ENCODE peak calls at places on chromosomes 7 and 10, in seven cellular contexts. N, J, K, V, P, T and L are unnamed samples.

GRCh38 chr7:128266891-128267839 is 26.1 kb downstream of the LEP start:
- DNase-seq in T (no peak), N (peak; percentile 29), V (peak; percentile 74), K (peak; percentile 47), J (peak; percentile 62), P (peak; percentile 66), L (no peak)

GRCh38 chr10:12709516-12709915 is 292.0 kb downstream of the CCDC3 start:
- DNase-seq in N (no peak), K (no peak), J (peak; percentile 55), T (no peak), V (no peak), P (no peak), L (no peak)

GRCh38 chr10:85612833-85613232 is 753.8 kb downstream of the GRID1 start:
- DNase-seq in K (no peak), P (no peak), J (no peak), N (no peak), V (peak; percentile 50), T (no peak), L (no peak)

GRCh38 chr7:12862146-12862545 is 174.7 kb downstream of the ARL4A start:
- DNase-seq in T (no peak), K (no peak), J (no peak), V (no peak), N (no peak), P (no peak), L (no peak)

GRCh38 chr10:103776878-103777591 is 78.3 kb downstream of the SH3PXD2A start:
- DNase-seq in T (peak; percentile 84), J (no peak), N (no peak), K (no peak), P (no peak), V (peak; percentile 95), L (no peak)

GRCh38 chr7:34163956-34164355 is 258.6 kb downstream of the BMPER start:
- DNase-seq in V (no peak), T (no peak), N (no peak), K (no peak), P (no peak), J (no peak), L (no peak)

GRCh38 chr7:127588697-127589482 is 679 bp downstream of the ARF5 start:
- DNase-seq in V (peak; percentile 78), J (peak; percentile 59), P (peak; percentile 57), N (no peak), K (peak; percentile 20), T (no peak), L (no peak)

GRCh38 chr10:86556933-86557649 is 35.5 kb upstream of the WAPL start:
- DNase-seq in K (no peak), N (no peak), P (no peak), T (no peak), V (no peak), J (no peak), L (no peak)

GRCh38 chr7:100367251-100367620 is 6.1 kb upstream of the PILRA start:
- DNase-seq in V (no peak), T (no peak), K (no peak), N (no peak), J (no peak), P (no peak), L (no peak)

GRCh38 chr7:77954773-77955562 is 156.4 kb downstream of the PHTF2 start:
- DNase-seq in N (no peak), P (no peak), T (no peak), J (peak; percentile 52), K (no peak), V (no peak), L (no peak)

GRCh38 chr10:69703766-69704191 is 73.7 kb downstream of the FAM241B start:
- DNase-seq in T (no peak), V (no peak), P (no peak), J (peak; percentile 98), N (peak; percentile 64), K (peak; percentile 94), L (no peak)

GRCh38 chr10:75347211-75347610 is 54.4 kb downstream of the ZNF503 start:
- DNase-seq in T (no peak), P (no peak), K (no peak), N (no peak), J (no peak), V (no peak), L (no peak)

GRCh38 chr7:131007439-131008330 is 273.7 kb upstream of the KLF14 start:
- DNase-seq in P (peak; percentile 37), T (peak; percentile 79), J (peak; percentile 79), K (peak; percentile 65), V (no peak), N (no peak), L (no peak)

GRCh38 chr7:140176271-140176701 is 497 bp downstream of the KDM7A start:
- DNase-seq in N (no peak), P (peak; percentile 39), J (no peak), K (no peak), V (no peak), T (no peak), L (no peak)

GRCh38 chr7:84112771-84113170 is 81.8 kb downstream of the SEMA3A start:
- DNase-seq in T (no peak), K (no peak), N (no peak), J (no peak), P (no peak), V (no peak), L (no peak)

GRCh38 chr10:50917486-50917885 is 32.1 kb upstream of the A1CF start:
- DNase-seq in T (no peak), V (no peak), K (peak; percentile 38), J (peak; percentile 78), P (no peak), N (peak; percentile 24), L (no peak)

GRCh38 chr10:78757542-78757941 is 311.2 kb upstream of the ZMIZ1 start:
- DNase-seq in V (no peak), N (peak; percentile 56), K (peak; percentile 94), T (no peak), J (peak; percentile 61), P (peak; percentile 60), L (no peak)

GRCh38 chr10:118543714-118544400 is 51.6 kb downstream of the PRLHR start:
- DNase-seq in N (no peak), J (peak; percentile 51), P (peak; percentile 68), K (peak; percentile 18), T (no peak), V (no peak), L (no peak)

GRCh38 chr10:47425813-47426419 is 41.8 kb upstream of the ZNF488 start:
- DNase-seq in J (no peak), K (no peak), T (no peak), V (no peak), P (no peak), N (no peak), L (no peak)

GRCh38 chr7:44071726-44072363 is 6.5 kb upstream of the PGAM2 start:
- DNase-seq in N (no peak), V (no peak), T (no peak), K (no peak), P (no peak), J (no peak), L (no peak)
- TF ChIP-seq CTCF in N (no peak), V (no peak), T (no peak), K (no peak), P (no peak), J (no peak), L (no peak)

GRCh38 chr7:138863931-138864330 is 65.9 kb upstream of the ATP6V0A4 start:
- DNase-seq in K (no peak), P (no peak), T (no peak), N (no peak), V (no peak), J (no peak), L (no peak)

GRCh38 chr7:138867744-138868143 is 69.7 kb upstream of the ATP6V0A4 start:
- DNase-seq in V (no peak), N (no peak), P (no peak), T (no peak), J (no peak), K (no peak), L (no peak)

GRCh38 chr7:138864667-138865066 is 66.7 kb upstream of the ATP6V0A4 start:
- DNase-seq in V (no peak), K (peak; percentile 84), N (peak; percentile 73), P (no peak), J (peak; percentile 84), T (no peak), L (no peak)

GRCh38 chr7:138866353-138866752 is 68.4 kb upstream of the ATP6V0A4 start:
- DNase-seq in N (no peak), T (no peak), J (no peak), V (no peak), P (no peak), K (no peak), L (no peak)

GRCh38 chr7:138865843-138866242 is 67.8 kb upstream of the ATP6V0A4 start:
- DNase-seq in T (no peak), V (no peak), K (no peak), P (no peak), J (peak; percentile 46), N (no peak), L (no peak)
- TF ChIP-seq CTCF in T (no peak), V (no peak), K (peak; percentile 8), P (no peak), J (peak; percentile 70), N (peak; percentile 26), L (no peak)

DNA sequence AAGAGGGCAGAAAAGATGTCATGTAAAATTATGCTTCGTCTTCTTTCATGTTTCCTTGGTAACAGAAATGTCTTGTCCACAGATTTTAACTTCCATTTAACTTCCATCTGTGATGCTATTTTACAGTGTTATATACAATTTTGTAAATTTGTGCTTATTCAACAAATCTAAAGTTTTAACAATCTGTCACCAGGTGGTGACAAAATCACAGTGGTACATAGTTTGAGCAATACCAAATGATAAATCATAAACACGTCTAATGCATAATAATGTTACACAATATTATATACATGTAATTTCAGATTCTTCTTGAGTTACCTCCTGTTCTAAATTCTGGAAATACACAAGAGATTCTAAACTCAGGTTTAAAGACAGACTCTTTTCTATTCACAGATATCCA is 784.4 kb upstream of the CELF2 start:
- DNase-seq in N (no peak), J (peak; percentile 3), T (no peak), K (no peak), V (no peak), P (no peak), L (no peak)
- TF ChIP-seq CTCF in N (no peak), J (no peak), T (peak; percentile 34), K (no peak), V (peak; percentile 38), P (no peak), L (no peak)

GRCh38 chr10:71547290-71547689 is 150.6 kb downstream of the CDH23 start:
- DNase-seq in V (no peak), N (no peak), K (no peak), T (no peak), P (no peak), J (peak; percentile 13), L (no peak)

GRCh38 chr10:71545001-71545400 is 148.3 kb downstream of the CDH23 start:
- DNase-seq in N (no peak), T (no peak), P (no peak), K (no peak), V (no peak), J (no peak), L (no peak)

GRCh38 chr10:71547841-71548493 is 151.2 kb downstream of the CDH23 start:
- DNase-seq in J (peak; percentile 89), K (peak; percentile 46), V (peak; percentile 71), N (no peak), P (peak; percentile 74), T (no peak), L (no peak)

GRCh38 chr10:71546220-71546619 is 149.5 kb downstream of the CDH23 start:
- DNase-seq in T (no peak), K (no peak), J (no peak), N (no peak), V (no peak), P (no peak), L (no peak)

DNA sequence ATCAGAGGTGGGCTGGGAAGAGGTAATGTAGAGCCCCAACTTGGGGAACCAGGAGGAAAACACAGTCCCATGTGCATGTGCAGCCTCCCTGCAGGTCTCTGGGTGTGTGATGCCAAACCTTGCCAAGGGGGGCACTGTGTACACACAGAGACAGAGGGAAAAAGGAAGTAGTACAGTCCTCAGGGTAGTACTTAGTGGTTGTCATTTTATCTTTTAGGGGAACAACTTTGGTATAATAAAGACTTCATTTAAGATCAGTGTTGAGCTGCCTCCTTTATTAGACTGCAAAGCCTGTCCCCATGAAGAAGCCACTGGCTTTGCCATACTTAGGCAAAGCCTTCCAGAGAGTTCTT is 151.8 kb downstream of the CDH23 start:
- DNase-seq in K (no peak), V (no peak), N (no peak), T (no peak), P (peak; percentile 78), J (peak; percentile 55), L (no peak)
- TF ChIP-seq CTCF in K (peak; percentile 62), V (no peak), N (peak; percentile 32), T (no peak), P (peak; percentile 73), J (peak; percentile 61), L (no peak)